ENCODE peak calls at places on chromosomes 12 and 14, in five cellular contexts. One of them, this sample, is unnamed.

GRCh38 chr14:80784824-80785223 is 156.7 kb downstream of the CEP128 start:
- DNase-seq in stomach: no peak
- DNase-seq in HT1080: no peak
- DNase-seq in left kidney: peak; percentile 5
- DNase-seq in mucosa of gallbladder: no peak
- DNase-seq in this sample: peak; percentile 16

GRCh38 chr12:57504033-57504432 is 16.2 kb downstream of the MARS1 start:
- DNase-seq in HT1080: no peak
- DNase-seq in left kidney: no peak
- DNase-seq in stomach: no peak
- DNase-seq in mucosa of gallbladder: no peak
- DNase-seq in this sample: no peak

GRCh38 chr14:21825147-21825743 is 151.6 kb upstream of the OR4E1 start:
- DNase-seq in mucosa of gallbladder: no peak
- DNase-seq in left kidney: peak; percentile 52
- DNase-seq in HT1080: peak; percentile 61
- DNase-seq in stomach: no peak
- DNase-seq in this sample: no peak

GRCh38 chr12:93016752-93017350 is 87.8 kb upstream of the EEA1 start:
- DNase-seq in mucosa of gallbladder: no peak
- DNase-seq in stomach: no peak
- DNase-seq in HT1080: no peak
- DNase-seq in left kidney: peak; percentile 12
- DNase-seq in this sample: peak; percentile 33

GRCh38 chr12:32214723-32215122 is 108.1 kb downstream of the BICD1 start:
- DNase-seq in mucosa of gallbladder: no peak
- DNase-seq in left kidney: no peak
- DNase-seq in HT1080: no peak
- DNase-seq in stomach: no peak
- DNase-seq in this sample: no peak

GRCh38 chr12:30795660-30796507 is 41.1 kb upstream of the CAPRIN2 start:
- DNase-seq in stomach: peak; percentile 37
- DNase-seq in left kidney: peak; percentile 92
- DNase-seq in mucosa of gallbladder: peak; percentile 42
- DNase-seq in HT1080: peak; percentile 92
- DNase-seq in this sample: peak; percentile 34

GRCh38 chr12:127161466-127161865 is 1105.5 kb upstream of the TMEM132C start:
- DNase-seq in left kidney: no peak
- DNase-seq in HT1080: no peak
- DNase-seq in mucosa of gallbladder: no peak
- DNase-seq in stomach: no peak
- DNase-seq in this sample: no peak

GRCh38 chr12:25023808-25024207 is 74.9 kb upstream of the BCAT1 start:
- DNase-seq in left kidney: no peak
- DNase-seq in mucosa of gallbladder: no peak
- DNase-seq in HT1080: no peak
- DNase-seq in stomach: no peak
- DNase-seq in this sample: no peak

GRCh38 chr14:96861568-96862310 is 64.6 kb downstream of the VRK1 start:
- DNase-seq in left kidney: peak; percentile 63
- DNase-seq in mucosa of gallbladder: no peak
- DNase-seq in stomach: no peak
- DNase-seq in HT1080: no peak
- DNase-seq in this sample: no peak

GRCh38 chr12:30822385-30823139 is 67.8 kb upstream of the CAPRIN2 start:
- DNase-seq in HT1080: peak; percentile 19
- DNase-seq in mucosa of gallbladder: peak; percentile 49
- DNase-seq in stomach: peak; percentile 79
- DNase-seq in left kidney: peak; percentile 91
- DNase-seq in this sample: peak; percentile 70

GRCh38 chr12:27646149-27646548 is 50.1 kb upstream of the REP15 start:
- DNase-seq in mucosa of gallbladder: no peak
- DNase-seq in stomach: no peak
- DNase-seq in left kidney: no peak
- DNase-seq in HT1080: no peak
- DNase-seq in this sample: no peak

GRCh38 chr12:116955382-116956021 is 44.8 kb downstream of the FBXW8 start:
- DNase-seq in stomach: peak; percentile 83
- DNase-seq in left kidney: peak; percentile 67
- DNase-seq in mucosa of gallbladder: peak; percentile 82
- DNase-seq in HT1080: peak; percentile 41
- DNase-seq in this sample: no peak

GRCh38 chr14:65169351-65169750 is 67.0 kb upstream of the MAX start:
- DNase-seq in stomach: no peak
- DNase-seq in HT1080: peak; percentile 43
- DNase-seq in left kidney: no peak
- DNase-seq in mucosa of gallbladder: no peak
- DNase-seq in this sample: no peak

GRCh38 chr12:94445662-94446061 is 14.0 kb downstream of the CEP83 start:
- DNase-seq in HT1080: no peak
- DNase-seq in left kidney: no peak
- DNase-seq in mucosa of gallbladder: no peak
- DNase-seq in stomach: no peak
- DNase-seq in this sample: no peak

GRCh38 chr14:63513756-63514155 is 29.4 kb downstream of the PPP2R5E start:
- DNase-seq in mucosa of gallbladder: no peak
- DNase-seq in left kidney: peak; percentile 12
- DNase-seq in stomach: no peak
- DNase-seq in HT1080: no peak
- DNase-seq in this sample: no peak

GRCh38 chr12:34124608-34125007 is 102.3 kb downstream of the ALG10 start:
- DNase-seq in stomach: no peak
- DNase-seq in HT1080: no peak
- DNase-seq in left kidney: no peak
- DNase-seq in mucosa of gallbladder: no peak
- DNase-seq in this sample: peak; percentile 50

GRCh38 chr12:3168223-3168770 is 91.1 kb downstream of the TSPAN9 start:
- DNase-seq in stomach: no peak
- DNase-seq in mucosa of gallbladder: no peak
- DNase-seq in HT1080: no peak
- DNase-seq in left kidney: no peak
- DNase-seq in this sample: no peak

GRCh38 chr12:118055144-118055557 is 5.8 kb downstream of the WSB2 start:
- DNase-seq in left kidney: peak; percentile 75
- DNase-seq in mucosa of gallbladder: peak; percentile 44
- DNase-seq in stomach: peak; percentile 43
- DNase-seq in HT1080: peak; percentile 61
- DNase-seq in this sample: peak; percentile 62

GRCh38 chr12:5435161-5435560 is 3.3 kb downstream of the NTF3 start:
- DNase-seq in left kidney: no peak
- DNase-seq in mucosa of gallbladder: no peak
- DNase-seq in stomach: no peak
- DNase-seq in HT1080: no peak
- DNase-seq in this sample: no peak

GRCh38 chr12:89256060-89256459 is 96.2 kb downstream of the DUSP6 start:
- DNase-seq in HT1080: no peak
- DNase-seq in stomach: no peak
- DNase-seq in mucosa of gallbladder: no peak
- DNase-seq in left kidney: no peak
- DNase-seq in this sample: no peak

GRCh38 chr14:85010186-85010585 is 519.8 kb upstream of the FLRT2 start:
- DNase-seq in stomach: no peak
- DNase-seq in mucosa of gallbladder: no peak
- DNase-seq in left kidney: no peak
- DNase-seq in HT1080: no peak
- DNase-seq in this sample: no peak

GRCh38 chr14:92308676-92309075 is 14.3 kb upstream of the SLC24A4 start:
- DNase-seq in mucosa of gallbladder: no peak
- DNase-seq in stomach: no peak
- DNase-seq in left kidney: no peak
- DNase-seq in HT1080: no peak
- DNase-seq in this sample: peak; percentile 79